ENCODE peak calls at places on chromosomes 16 and 17, in eight cellular contexts. Z is CD8-positive, alpha-beta T cell; D is AG09309; O is HCT116; H is CD8-positive, alpha-beta memory T cell; S is cardiac fibroblast; F is stomach; T is astrocyte. M is an unnamed sample.

GRCh38 chr16:80691111-80691761 is 113.2 kb downstream of the CDYL2 start:
- DNase-seq in Z (no peak), F (no peak), S (peak), T (peak), H (no peak), O (no peak), D (no peak), M (no peak)

GRCh38 chr17:50268632-50269287 is 5.5 kb upstream of the TMEM92 start:
- DNase-seq in H (no peak), Z (no peak), S (peak), F (peak), T (no peak), O (no peak), D (no peak), M (peak)

GRCh38 chr17:2369551-2370210 is 31.2 kb downstream of the MNT start:
- DNase-seq in H (no peak), F (no peak), T (no peak), S (no peak), D (no peak), Z (no peak), O (no peak), M (peak)

GRCh38 chr17:60392845-60393702 is 1.1 kb upstream of the USP32 start:
- DNase-seq in F (peak), D (no peak), H (peak), T (peak), O (peak), Z (no peak), S (peak), M (peak)

GRCh38 chr16:89993971-89994370 is 25.3 kb downstream of the DBNDD1 start:
- DNase-seq in Z (no peak), S (no peak), T (no peak), D (no peak), H (no peak), F (no peak), O (no peak), M (no peak)

GRCh38 chr16:58332997-58333700 is 38.3 kb upstream of the PRSS54 start:
- DNase-seq in F (no peak), O (no peak), S (no peak), Z (no peak), T (no peak), H (no peak), D (no peak), M (no peak)

GRCh38 chr17:13957636-13958035 is 111.7 kb upstream of the COX10 start:
- DNase-seq in F (no peak), D (peak), H (no peak), O (no peak), T (peak), S (peak), Z (no peak), M (peak)

GRCh38 chr17:61678339-61678738 is 87.3 kb upstream of the NACA2 start:
- DNase-seq in S (no peak), T (no peak), F (no peak), Z (no peak), D (no peak), O (no peak), H (no peak), M (no peak)

GRCh38 chr16:57235128-57236092 is 9.6 kb upstream of the ARL2BP start:
- DNase-seq in T (peak), O (no peak), H (no peak), S (peak), D (no peak), Z (no peak), F (no peak), M (peak)

GRCh38 chr17:17778308-17779014 is 58.3 kb downstream of the SREBF1 start:
- DNase-seq in O (no peak), F (peak), S (peak), D (no peak), Z (no peak), T (peak), H (no peak), M (peak)

GRCh38 chr16:12801511-12802042 is 2.1 kb downstream of the CPPED1 start:
- DNase-seq in O (no peak), Z (no peak), T (peak), D (peak), F (no peak), H (no peak), S (peak), M (peak)

GRCh38 chr17:30278032-30278431 is 13.7 kb downstream of the BLMH start:
- DNase-seq in D (no peak), Z (no peak), O (no peak), S (peak), F (peak), H (no peak), T (no peak), M (peak)

GRCh38 chr16:49338867-49339266 is 34.7 kb upstream of the C16orf78 start:
- DNase-seq in F (peak), D (no peak), H (no peak), S (no peak), O (no peak), Z (no peak), T (no peak), M (no peak)

GRCh38 chr16:4275861-4276260 is 3.0 kb upstream of the TFAP4 start:
- DNase-seq in T (no peak), D (no peak), H (no peak), Z (no peak), F (no peak), S (no peak), O (no peak), M (no peak)

GRCh38 chr16:31710880-31711279 is 162.7 kb upstream of the ZNF267 start:
- DNase-seq in Z (no peak), F (no peak), D (no peak), S (no peak), T (no peak), H (no peak), O (no peak), M (no peak)

GRCh38 chr17:52383493-52384100 is 225.1 kb upstream of the CA10 start:
- DNase-seq in H (no peak), O (peak), S (peak), Z (no peak), F (peak), T (no peak), D (no peak), M (peak)

GRCh38 chr17:17725853-17726720 is 44.8 kb downstream of the RAI1 start:
- DNase-seq in H (no peak), D (no peak), F (no peak), O (no peak), S (no peak), Z (no peak), T (no peak), M (no peak)

GRCh38 chr17:27577124-27577761 is 53.7 kb upstream of the LGALS9 start:
- DNase-seq in H (no peak), F (no peak), O (no peak), S (peak), D (no peak), Z (no peak), T (peak), M (peak)

GRCh38 chr17:50539762-50540440 is 7.1 kb upstream of the SPATA20 start:
- DNase-seq in O (no peak), F (peak), D (no peak), S (no peak), H (no peak), T (no peak), Z (no peak), M (no peak)

GRCh38 chr16:53804467-53804866 is 100.5 kb downstream of the FTO start:
- DNase-seq in F (no peak), Z (no peak), S (no peak), H (no peak), D (no peak), O (no peak), T (no peak), M (no peak)

GRCh38 chr17:16255481-16255901 is 38.5 kb downstream of the PIGL start:
- DNase-seq in O (no peak), T (peak), S (peak), D (peak), Z (no peak), F (peak), H (no peak), M (peak)

GRCh38 chr16:11309895-11310633 is 28.9 kb upstream of the PRM1 start:
- DNase-seq in T (no peak), D (no peak), F (no peak), O (no peak), Z (no peak), H (no peak), S (no peak), M (no peak)

GRCh38 chr17:38464251-38464722 is 36.0 kb downstream of the ARHGAP23 start:
- DNase-seq in S (peak), T (no peak), F (peak), D (no peak), Z (no peak), O (no peak), H (no peak), M (peak)

GRCh38 chr17:35607239-35607817 is 20.2 kb downstream of the AP2B1 start:
- DNase-seq in O (no peak), D (no peak), S (no peak), T (no peak), Z (no peak), H (no peak), F (no peak), M (no peak)
- H3K4me3 ChIP-seq in O (no peak), D (no peak), S (no peak), T (no peak), Z (no peak), H (no peak), F (no peak), M (no peak)

DNA sequence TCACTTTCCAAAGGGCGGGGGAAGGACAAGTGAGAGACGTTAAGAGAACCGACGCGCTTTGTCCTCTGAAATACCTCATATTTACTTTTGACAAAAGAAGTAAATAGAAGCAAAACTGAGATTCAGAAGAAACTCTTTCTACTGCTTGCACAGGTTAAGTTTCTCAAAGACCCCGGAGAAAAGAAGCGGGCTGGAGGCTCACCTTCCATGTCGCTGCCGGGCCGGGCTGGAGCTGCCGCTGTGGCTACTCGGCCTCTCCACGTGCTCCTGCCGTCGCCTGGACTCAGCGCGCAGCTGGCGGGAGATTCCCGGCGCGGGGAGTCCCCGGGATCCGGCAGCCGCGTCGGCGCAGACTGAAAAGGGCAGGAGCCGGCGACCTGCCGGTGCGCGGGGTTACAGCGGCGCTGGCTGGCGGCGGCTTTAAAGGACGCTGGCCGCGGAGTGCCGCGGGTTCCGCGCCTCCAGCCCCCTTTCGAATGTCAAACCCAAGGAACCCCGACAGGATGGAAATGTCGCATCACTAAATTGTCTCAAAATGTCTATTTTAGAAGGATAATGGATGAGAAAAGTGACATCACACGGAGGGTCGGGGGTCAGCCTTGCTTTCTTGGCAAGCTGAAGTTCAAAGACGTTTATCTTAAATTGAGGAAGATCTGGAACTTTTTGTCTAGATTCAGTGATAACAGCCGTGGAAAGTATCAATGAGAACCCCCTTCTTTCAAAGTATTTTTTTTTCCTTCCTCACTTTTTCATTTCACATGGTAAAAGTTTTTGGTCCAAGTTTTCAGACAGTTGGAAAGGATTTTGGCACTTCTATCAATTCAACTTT is at the start of gene IKZF3:
- DNase-seq in Z (peak), O (no peak), D (no peak), H (peak), S (peak), T (no peak), F (peak), M (peak)
- H3K4me3 ChIP-seq in Z (peak), O (peak), D (no peak), H (peak), S (no peak), T (no peak), F (peak), M (no peak)

DNA sequence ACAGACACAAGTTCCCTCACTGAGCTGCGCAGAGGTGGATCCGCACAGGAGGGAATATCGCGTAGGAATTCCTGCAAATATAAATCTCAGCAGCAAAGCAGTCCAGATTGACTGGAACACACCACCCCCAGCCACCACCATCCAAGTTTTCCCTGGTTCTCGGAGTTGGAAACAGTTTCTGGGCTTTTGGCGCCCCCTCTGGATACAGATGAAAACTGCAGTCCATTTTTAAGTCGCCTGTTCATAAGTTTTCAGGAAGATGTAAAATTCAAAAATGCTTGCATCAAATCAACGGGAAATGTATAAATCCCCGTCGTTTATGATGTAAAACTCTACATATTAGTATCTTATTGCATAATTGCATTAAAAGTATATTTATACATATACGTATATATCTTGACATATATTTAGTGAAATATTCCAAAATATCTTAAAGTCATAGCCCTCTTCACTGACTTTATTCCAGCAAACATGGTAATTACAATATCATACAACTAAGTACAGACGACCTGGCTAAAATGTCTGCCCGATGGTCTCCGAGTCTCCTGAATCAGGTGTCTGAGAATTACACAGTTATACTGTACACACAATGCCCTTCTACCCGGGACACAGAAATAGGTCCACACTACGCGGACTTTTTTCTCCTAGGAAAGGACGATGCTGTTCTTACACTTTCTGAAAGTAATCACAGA is 2.1 kb upstream of the SOX9 start:
- DNase-seq in D (no peak), O (peak), T (peak), F (peak), H (no peak), Z (no peak), S (peak), M (peak)
- H3K4me3 ChIP-seq in D (peak), O (no peak), T (peak), F (peak), H (no peak), Z (no peak), S (no peak), M (peak)

DNA sequence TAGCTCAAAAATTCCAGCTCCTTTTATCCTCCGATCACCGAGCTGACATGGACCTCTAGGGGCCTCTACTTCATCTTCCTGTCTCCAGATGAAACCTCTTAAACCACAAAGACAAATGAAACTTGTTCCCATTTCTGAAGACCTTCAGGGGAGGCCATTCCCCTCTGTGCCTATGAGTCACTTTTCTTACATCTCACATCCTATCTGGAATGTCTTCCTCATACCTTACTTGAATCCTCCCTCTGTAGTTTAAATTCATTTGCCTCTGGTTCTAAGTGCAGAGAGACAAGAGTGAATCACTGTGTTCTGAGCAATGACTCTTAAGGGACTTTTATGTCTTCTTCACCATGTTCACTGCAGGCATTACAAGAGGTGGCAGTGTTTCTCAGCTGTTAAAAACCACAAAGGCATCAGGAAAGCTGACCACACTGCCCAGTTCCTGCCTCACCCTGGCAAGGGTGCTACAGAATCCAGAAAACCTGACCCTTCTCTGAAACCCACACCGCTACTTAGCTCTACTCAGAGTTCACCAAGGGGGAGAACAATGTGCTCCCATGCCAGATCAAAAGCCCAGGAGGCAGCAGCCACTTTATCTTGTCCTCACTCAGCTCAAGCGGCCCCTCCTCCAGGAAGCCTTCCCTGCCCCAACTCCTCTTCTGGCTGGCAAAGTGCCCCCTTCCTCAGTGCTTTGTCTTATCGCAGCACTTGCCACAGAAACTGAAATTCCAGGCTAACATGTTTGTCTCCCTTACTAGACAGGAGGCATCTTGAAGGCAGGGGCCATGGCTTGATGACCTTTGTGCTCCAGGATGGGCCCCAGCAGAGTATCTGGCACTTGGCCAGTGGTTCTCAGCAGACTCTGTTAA is 6.4 kb downstream of the CUEDC1 start:
- DNase-seq in T (peak), Z (no peak), H (no peak), D (peak), S (peak), O (peak), F (no peak), M (peak)
- H3K4me3 ChIP-seq in T (peak), Z (no peak), H (no peak), D (no peak), S (no peak), O (peak), F (no peak), M (no peak)

DNA sequence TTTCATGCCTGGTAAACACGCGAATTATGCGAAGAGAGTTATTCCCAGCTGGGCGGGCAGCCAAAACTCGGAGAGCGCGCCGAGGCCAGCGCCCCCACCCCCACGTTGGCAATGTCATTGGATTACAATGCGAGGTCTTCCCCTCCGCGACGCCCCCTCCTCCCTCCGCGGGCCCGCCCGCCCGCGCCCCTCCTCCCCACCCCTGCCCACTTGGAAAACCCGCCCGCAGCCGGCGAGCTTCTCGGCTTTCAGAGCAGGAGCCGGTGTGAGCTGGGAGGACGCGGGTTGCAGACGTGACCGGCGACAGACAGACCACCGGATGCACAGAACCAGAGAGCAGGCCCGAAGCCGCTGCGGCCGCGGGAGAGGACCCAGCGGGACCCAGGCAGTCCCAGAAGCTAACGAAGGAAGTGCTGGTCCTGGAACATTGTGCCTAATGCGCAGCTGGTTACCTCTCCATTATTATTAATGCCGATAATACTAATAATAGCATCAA is 4.0 kb downstream of the NOG start:
- DNase-seq in Z (no peak), S (no peak), F (no peak), O (no peak), T (no peak), H (no peak), D (no peak), M (no peak)
- H3K4me3 ChIP-seq in Z (peak), S (no peak), F (peak), O (no peak), T (peak), H (peak), D (peak), M (no peak)

DNA sequence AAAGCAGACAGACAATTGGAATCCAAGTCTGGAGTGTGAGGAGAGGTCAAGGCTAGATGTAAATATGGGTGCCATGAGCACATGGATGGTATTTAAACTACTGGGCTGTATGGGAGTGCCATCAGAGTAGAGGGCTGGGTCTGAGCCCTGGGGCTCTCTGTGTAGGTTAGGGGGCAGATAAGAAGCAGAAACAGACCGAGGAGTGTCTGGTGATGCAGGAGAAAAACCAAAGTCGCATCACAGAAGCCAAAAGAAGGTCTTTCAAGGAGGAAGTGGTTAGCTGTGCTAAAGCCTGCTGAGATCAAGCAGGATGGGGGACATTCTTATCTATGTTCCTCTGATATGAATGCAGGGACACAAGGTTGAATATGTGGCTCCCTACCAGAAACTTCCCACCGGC is 1.9 kb downstream of the TSEN54 start:
- DNase-seq in D (no peak), O (no peak), F (no peak), T (no peak), S (no peak), H (peak), Z (peak), M (no peak)
- H3K4me3 ChIP-seq in D (no peak), O (no peak), F (no peak), T (no peak), S (no peak), H (peak), Z (peak), M (no peak)

DNA sequence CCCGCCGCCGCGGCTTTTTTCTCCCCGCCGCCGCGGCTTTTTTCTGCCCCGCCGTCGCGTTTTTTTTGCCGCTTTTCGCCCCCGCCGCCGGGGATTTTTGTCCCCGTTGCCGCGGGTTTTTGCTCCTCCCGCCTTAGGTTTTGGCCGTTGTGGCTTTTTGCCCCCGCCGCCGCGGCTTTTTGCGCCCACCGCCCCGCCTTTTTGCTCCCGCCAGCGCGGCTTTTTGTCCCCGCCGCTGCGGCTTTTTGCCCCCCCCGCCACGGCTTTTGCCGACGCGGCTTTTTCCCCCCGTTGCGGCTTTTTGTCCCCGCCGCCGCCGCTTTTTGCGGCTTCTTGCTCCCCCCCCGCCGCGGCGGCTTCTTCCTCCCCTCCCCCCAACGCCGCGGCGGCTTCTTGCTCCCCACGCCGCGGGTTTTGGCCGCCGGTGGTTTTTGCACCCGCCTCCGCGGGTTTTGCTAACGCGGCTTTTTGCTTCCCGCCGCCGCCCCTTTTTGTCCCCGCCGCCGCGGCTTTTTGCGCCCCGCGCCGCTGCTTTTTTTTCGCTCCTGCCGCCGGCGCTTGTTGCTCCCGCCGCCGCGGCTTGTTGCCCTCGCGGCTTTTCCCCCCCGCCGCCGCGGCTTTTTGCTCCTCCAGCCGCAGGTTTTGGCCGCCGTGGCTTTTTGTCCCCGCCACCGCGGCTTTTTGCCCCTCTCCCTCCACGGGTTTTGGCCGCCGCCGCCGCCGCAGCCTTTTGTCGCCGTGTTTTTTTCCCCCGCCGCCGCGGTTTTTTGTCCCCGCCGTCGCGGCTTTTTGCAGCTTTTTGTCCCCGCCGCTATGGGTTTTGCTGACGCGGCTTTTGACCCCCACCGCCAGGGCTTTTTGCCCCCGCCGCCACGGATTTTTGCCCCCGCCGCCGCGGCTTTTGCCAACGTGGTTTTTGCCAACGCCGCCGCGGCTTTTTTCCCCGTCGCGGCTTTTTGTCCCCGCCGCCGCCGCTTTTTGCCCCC is 150.3 kb downstream of the KCNJ18 start:
- DNase-seq in H (no peak), F (no peak), S (no peak), D (no peak), Z (no peak), O (no peak), T (no peak), M (no peak)
- H3K4me3 ChIP-seq in H (no peak), F (no peak), S (no peak), D (no peak), Z (no peak), O (no peak), T (no peak), M (peak)